ENCODE peak calls at places on chromosomes 16 and 17, in seven cellular contexts. E is B cell, Y is K562, J is tibial artery, Z is AG10803, V is omental fat pad, G is GM23338. M is an unnamed sample.

GRCh38 chr16:29663020-29663828 is at the start of gene SPN:
- DNase-seq in Y (peak; percentile 87), J (no peak), E (peak; percentile 36), V (no peak), Z (no peak), G (peak; percentile 28), M (peak; percentile 84)

GRCh38 chr16:84303023-84303422 is 8.3 kb downstream of the WFDC1 start:
- DNase-seq in E (no peak), Y (no peak), Z (peak; percentile 75), G (no peak), J (peak; percentile 59), V (no peak), M (no peak)

GRCh38 chr17:29617481-29618271 is 5.0 kb downstream of the CORO6 start:
- DNase-seq in Y (peak; percentile 82), Z (peak; percentile 72), J (no peak), V (no peak), G (peak; percentile 86), E (peak; percentile 90), M (peak; percentile 85)

GRCh38 chr16:893360-893759 is 77.4 kb downstream of the LMF1 start:
- DNase-seq in V (no peak), Z (no peak), Y (peak; percentile 51), J (no peak), E (no peak), G (no peak), M (no peak)

GRCh38 chr17:67137026-67137370 is 92.6 kb downstream of the CACNG1 start:
- DNase-seq in G (no peak), E (no peak), J (no peak), Y (peak; percentile 19), V (no peak), Z (no peak), M (no peak)

GRCh38 chr17:33297643-33298042 is 4.5 kb upstream of the ASIC2 start:
- DNase-seq in Z (no peak), E (no peak), Y (no peak), V (no peak), G (no peak), J (no peak), M (no peak)

GRCh38 chr17:3981455-3981854 is 17.2 kb upstream of the ATP2A3 start:
- DNase-seq in Z (no peak), V (no peak), Y (no peak), E (no peak), G (peak; percentile 67), J (no peak), M (no peak)

GRCh38 chr17:61786088-61786487 is 77.2 kb downstream of the BRIP1 start:
- DNase-seq in Y (no peak), E (no peak), V (no peak), G (no peak), Z (no peak), J (no peak), M (no peak)

GRCh38 chr17:42872251-42872965 is 21.4 kb downstream of the AOC3 start:
- DNase-seq in E (no peak), J (no peak), Y (no peak), Z (no peak), G (no peak), V (no peak), M (no peak)

GRCh38 chr16:3180445-3180878 is 7.5 kb upstream of the OR1F1 start:
- DNase-seq in V (no peak), G (peak; percentile 77), Y (no peak), Z (no peak), J (no peak), E (no peak), M (no peak)

GRCh38 chr16:58026705-58027340 is 1.3 kb downstream of the MMP15 start:
- DNase-seq in Z (no peak), Y (peak; percentile 46), G (peak; percentile 52), E (peak; percentile 55), V (no peak), J (no peak), M (no peak)

GRCh38 chr16:58027341-58028167 is 2.0 kb downstream of the MMP15 start:
- DNase-seq in V (no peak), J (no peak), Y (peak; percentile 48), Z (no peak), G (peak; percentile 88), E (peak; percentile 36), M (no peak)

GRCh38 chr16:58024673-58025350 is 742 bp upstream of the MMP15 start:
- DNase-seq in G (peak; percentile 77), E (peak; percentile 58), Z (no peak), Y (peak; percentile 70), V (no peak), J (no peak), M (no peak)

GRCh38 chr16:58025351-58026138 is at the start of gene MMP15:
- DNase-seq in E (peak; percentile 80), V (no peak), Z (peak; percentile 58), Y (peak; percentile 87), G (peak; percentile 99), J (no peak), M (peak; percentile 75)

DNA sequence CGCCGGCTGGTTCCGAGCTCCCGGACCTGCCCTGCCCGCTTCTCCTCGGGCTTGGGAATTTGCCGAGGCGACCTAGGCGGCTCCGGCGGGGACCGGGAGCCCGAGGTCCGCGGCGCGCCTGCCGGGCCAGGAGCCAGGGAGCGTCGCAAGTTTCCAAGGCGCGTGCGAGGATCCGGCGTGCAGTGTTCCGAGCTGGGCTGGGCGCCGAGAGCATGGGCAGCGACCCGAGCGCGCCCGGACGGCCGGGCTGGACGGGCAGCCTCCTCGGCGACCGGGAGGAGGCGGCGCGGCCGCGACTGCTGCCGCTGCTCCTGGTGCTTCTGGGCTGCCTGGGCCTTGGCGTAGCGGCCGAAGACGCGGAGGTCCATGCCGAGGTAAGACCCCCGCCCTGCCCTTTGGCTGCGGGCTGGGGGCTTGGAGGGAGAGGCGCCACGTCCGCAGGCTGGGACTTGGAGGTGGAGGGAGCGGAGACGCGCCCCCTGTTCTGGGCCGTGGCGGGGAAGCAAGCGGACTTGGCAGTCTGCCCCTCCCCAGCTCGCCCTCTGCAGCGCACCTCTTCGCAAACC is 668 bp downstream of the MMP15 start:
- DNase-seq in Z (peak; percentile 45), G (peak; percentile 64), Y (peak; percentile 51), V (no peak), E (peak; percentile 62), J (no peak), M (no peak)
- TF ChIP-seq CTCF in Z (no peak), G (no peak), Y (no peak), V (no peak), E (no peak), J (no peak), M (no peak)

DNA sequence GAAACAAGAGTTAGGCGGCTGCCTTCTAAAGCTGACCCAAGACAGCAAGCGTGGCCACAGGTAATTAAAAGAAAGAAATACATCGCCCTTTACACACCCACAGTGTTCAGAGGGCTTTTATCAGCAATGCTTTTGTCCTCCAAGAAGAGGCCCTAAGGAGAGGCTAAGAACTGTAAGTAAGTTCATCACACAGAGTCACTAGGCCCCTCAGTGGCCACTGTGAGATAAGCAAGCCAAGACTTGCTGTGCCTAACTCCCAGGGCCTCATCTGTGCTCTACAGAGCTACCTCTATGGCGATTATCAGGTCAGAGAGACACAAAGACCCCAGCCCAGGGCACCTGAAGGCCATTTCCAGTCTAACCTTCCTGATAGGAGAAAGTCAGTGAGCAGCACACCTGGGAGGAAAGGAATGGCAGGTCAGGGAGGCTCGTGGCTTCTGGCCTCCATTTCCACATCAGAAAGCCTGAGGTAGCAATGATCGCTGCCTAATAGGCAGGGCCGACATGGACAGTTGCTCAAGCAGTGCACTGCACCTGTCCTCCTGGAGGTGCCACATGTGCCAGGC is 545.2 kb upstream of the CDH11 start:
- DNase-seq in V (no peak), G (peak; percentile 30), Y (no peak), J (no peak), Z (peak; percentile 61), E (no peak), M (no peak)
- TF ChIP-seq CTCF in V (no peak), G (peak; percentile 64), Y (no peak), J (no peak), Z (peak; percentile 55), E (no peak), M (no peak)

GRCh38 chr17:49365667-49366066 is 3.6 kb upstream of the ZNF652 start:
- DNase-seq in E (no peak), J (no peak), Y (no peak), V (no peak), Z (peak; percentile 33), G (peak; percentile 68), M (no peak)
- TF ChIP-seq CTCF in E (no peak), J (no peak), Y (peak; percentile 70), V (no peak), Z (peak; percentile 33), G (peak; percentile 47), M (no peak)

DNA sequence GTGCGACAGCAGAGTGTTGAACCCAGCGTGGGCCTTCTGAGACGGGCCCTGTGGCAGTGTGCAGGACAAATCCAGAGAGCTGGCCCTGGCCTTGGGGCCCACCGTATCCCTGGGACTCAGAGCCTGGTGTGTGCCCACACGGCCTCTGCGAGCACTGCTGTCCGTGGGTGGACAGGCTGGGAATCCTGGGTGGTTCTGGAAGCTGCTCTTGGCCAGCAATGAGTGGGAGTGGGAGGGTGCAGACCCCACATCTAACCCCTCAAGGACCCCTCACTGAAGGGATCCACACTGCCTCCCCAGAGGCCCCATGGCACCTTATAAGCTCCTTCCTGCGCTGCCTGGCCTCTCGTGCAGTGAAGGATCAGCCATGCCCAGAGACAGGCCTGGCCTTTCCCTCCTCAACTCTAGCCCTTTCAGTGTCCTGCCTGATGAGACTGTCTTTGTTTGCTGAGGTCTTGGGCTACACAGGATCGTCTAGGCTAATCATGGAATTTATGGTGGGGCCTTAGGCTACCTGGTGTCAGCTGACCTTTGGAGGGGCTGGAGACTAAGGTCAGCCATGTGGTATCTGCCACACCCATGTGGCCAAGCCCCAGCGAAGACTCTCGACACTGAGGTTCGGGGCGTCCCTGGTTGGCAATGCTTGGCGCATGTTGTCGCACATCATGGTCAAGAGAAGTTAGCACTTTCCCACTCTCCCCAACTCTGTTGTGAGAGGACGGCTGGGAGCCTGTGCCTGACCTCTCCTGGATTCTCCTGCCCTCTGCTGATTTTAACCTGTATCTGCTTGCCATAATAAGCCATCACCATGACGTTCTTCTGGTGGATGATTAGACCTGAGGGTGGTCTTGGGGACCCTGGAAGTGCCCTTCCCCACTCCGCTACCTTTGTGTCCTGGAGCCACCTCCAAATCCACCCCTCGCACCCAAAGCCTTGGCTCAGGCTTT is 16.4 kb upstream of the GINS2 start:
- DNase-seq in G (no peak), Y (no peak), E (no peak), V (no peak), J (no peak), Z (no peak), M (no peak)
- TF ChIP-seq CTCF in G (peak; percentile 34), Y (no peak), E (no peak), V (no peak), J (no peak), Z (no peak), M (no peak)

GRCh38 chr17:75130632-75131277 is 787 bp downstream of the NT5C start:
- DNase-seq in G (peak; percentile 91), V (no peak), E (peak; percentile 67), Y (peak; percentile 71), J (no peak), Z (peak; percentile 50), M (peak; percentile 56)
- TF ChIP-seq CTCF in G (peak; percentile 78), V (no peak), E (peak; percentile 32), Y (peak; percentile 79), J (no peak), Z (peak; percentile 59), M (peak; percentile 72)

DNA sequence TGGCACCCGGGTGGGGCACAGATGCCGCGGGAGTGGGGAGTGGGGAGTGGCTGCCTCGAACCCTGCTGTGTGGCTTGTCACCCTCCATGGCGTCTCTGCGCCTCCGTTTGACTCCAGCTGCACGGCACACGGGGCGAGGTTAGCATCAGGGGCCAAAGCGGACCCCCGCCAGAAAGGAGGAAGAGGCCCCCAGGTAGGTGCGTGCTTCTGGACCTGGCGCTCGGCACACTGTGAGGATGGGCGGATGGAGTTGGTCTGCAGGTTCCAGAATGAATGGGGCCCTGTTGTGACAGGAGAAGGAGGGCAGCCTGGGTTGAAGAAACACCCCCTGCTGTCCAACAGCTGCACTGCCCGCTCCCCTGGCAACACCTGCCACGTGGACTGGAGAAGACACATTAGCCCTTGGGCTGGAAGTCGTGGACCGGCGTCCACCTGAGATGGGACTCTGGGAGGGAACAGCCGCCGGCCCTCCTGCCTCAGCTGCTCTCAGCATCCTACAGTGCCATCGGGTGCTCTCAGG is 9.4 kb upstream of the FASN start:
- DNase-seq in V (no peak), Z (no peak), G (peak; percentile 44), Y (no peak), J (no peak), E (no peak), M (no peak)
- TF ChIP-seq CTCF in V (no peak), Z (peak; percentile 23), G (peak; percentile 28), Y (no peak), J (no peak), E (peak; percentile 29), M (peak; percentile 37)